ENCODE peak calls at places on chromosomes 1 and 21, in seven cellular contexts. H is adrenal gland; X is breast epithelium; I is neuronal stem cell; R is colonic mucosa; A is hepatocyte; E is CD8-positive, alpha-beta T cell. J is an unnamed sample.

GRCh38 chr21:24456358-24456757 is 1150.9 kb downstream of the MRPL39 start:
- DNase-seq in H (no peak), X (no peak), I (no peak), R (no peak), A (no peak), E (no peak), J (no peak)

GRCh38 chr1:203316626-203317093 is 11.3 kb downstream of the BTG2 start:
- DNase-seq in H (no peak), X (peak; percentile 62), I (no peak), R (peak; percentile 85), A (peak; percentile 81), E (no peak), J (peak; percentile 94)

GRCh38 chr1:13761883-13762282 is 61.9 kb downstream of the PRDM2 start:
- DNase-seq in H (no peak), X (no peak), I (no peak), R (no peak), A (no peak), E (no peak), J (no peak)

GRCh38 chr1:14027099-14027498 is 327.1 kb downstream of the PRDM2 start:
- DNase-seq in H (no peak), X (no peak), I (peak; percentile 8), R (no peak), A (no peak), E (no peak), J (no peak)

GRCh38 chr1:41670558-41670957 is 186.1 kb upstream of the EDN2 start:
- DNase-seq in H (no peak), X (no peak), I (no peak), R (no peak), A (no peak), E (no peak), J (no peak)

GRCh38 chr1:119004129-119004527 is 16.0 kb upstream of the TBX15 start:
- DNase-seq in H (no peak), X (no peak), I (no peak), R (no peak), A (no peak), E (no peak), J (no peak)

GRCh38 chr21:36706951-36707762 is 8.2 kb downstream of the SIM2 start:
- DNase-seq in H (no peak), X (no peak), I (peak; percentile 64), R (peak; percentile 17), A (no peak), E (no peak), J (no peak)

GRCh38 chr1:92877792-92878191 is 46.0 kb downstream of the RPL5 start:
- DNase-seq in H (no peak), X (no peak), I (no peak), R (no peak), A (no peak), E (no peak), J (no peak)

GRCh38 chr1:37096523-37096922 is 62.2 kb upstream of the GRIK3 start:
- DNase-seq in H (no peak), X (no peak), I (no peak), R (no peak), A (no peak), E (no peak), J (peak; percentile 2)

GRCh38 chr1:6447818-6448748 is 17.9 kb downstream of the TNFRSF25 start:
- DNase-seq in H (no peak), X (no peak), I (no peak), R (peak; percentile 71), A (peak; percentile 69), E (peak; percentile 52), J (no peak)

GRCh38 chr1:33902486-33903209 is 38.8 kb downstream of the HMGB4 start:
- DNase-seq in H (no peak), X (no peak), I (no peak), R (no peak), A (no peak), E (no peak), J (no peak)

GRCh38 chr1:36576677-36577076 is 94.0 kb upstream of the CSF3R start:
- DNase-seq in H (no peak), X (no peak), I (no peak), R (no peak), A (no peak), E (no peak), J (no peak)

GRCh38 chr1:212457740-212458338 is 25.1 kb downstream of the NENF start:
- DNase-seq in H (peak; percentile 67), X (no peak), I (peak; percentile 64), R (peak; percentile 76), A (peak; percentile 60), E (peak; percentile 54), J (peak; percentile 63)

GRCh38 chr1:222357252-222357651 is 190.7 kb downstream of the HHIPL2 start:
- DNase-seq in H (no peak), X (no peak), I (no peak), R (no peak), A (no peak), E (no peak), J (no peak)

GRCh38 chr1:29639156-29639736 is 402.9 kb downstream of the PTPRU start:
- DNase-seq in H (peak; percentile 9), X (no peak), I (no peak), R (no peak), A (no peak), E (no peak), J (no peak)

GRCh38 chr1:22048351-22049192 is 3.9 kb upstream of the CDC42 start:
- DNase-seq in H (peak; percentile 56), X (no peak), I (no peak), R (no peak), A (no peak), E (no peak), J (no peak)

GRCh38 chr1:214514032-214514818 is 37.2 kb downstream of the PTPN14 start:
- DNase-seq in H (no peak), X (no peak), I (no peak), R (no peak), A (no peak), E (no peak), J (no peak)

GRCh38 chr1:26493267-26493666 is 21.0 kb downstream of the HMGN2 start:
- DNase-seq in H (no peak), X (no peak), I (no peak), R (no peak), A (no peak), E (no peak), J (no peak)

GRCh38 chr1:2137257-2138121 is 57.1 kb downstream of the FAAP20 start:
- DNase-seq in H (no peak), X (no peak), I (no peak), R (peak; percentile 84), A (peak; percentile 72), E (no peak), J (peak; percentile 97)

GRCh38 chr1:2135425-2135824 is 59.1 kb downstream of the FAAP20 start:
- DNase-seq in H (peak; percentile 89), X (peak; percentile 87), I (peak; percentile 35), R (no peak), A (peak; percentile 95), E (no peak), J (peak; percentile 63)

GRCh38 chr1:2136386-2136821 is 58.2 kb downstream of the FAAP20 start:
- DNase-seq in H (no peak), X (no peak), I (no peak), R (no peak), A (no peak), E (no peak), J (peak; percentile 27)

GRCh38 chr1:2135866-2136265 is 58.7 kb downstream of the FAAP20 start:
- DNase-seq in H (no peak), X (no peak), I (no peak), R (no peak), A (peak; percentile 45), E (no peak), J (peak; percentile 37)

DNA sequence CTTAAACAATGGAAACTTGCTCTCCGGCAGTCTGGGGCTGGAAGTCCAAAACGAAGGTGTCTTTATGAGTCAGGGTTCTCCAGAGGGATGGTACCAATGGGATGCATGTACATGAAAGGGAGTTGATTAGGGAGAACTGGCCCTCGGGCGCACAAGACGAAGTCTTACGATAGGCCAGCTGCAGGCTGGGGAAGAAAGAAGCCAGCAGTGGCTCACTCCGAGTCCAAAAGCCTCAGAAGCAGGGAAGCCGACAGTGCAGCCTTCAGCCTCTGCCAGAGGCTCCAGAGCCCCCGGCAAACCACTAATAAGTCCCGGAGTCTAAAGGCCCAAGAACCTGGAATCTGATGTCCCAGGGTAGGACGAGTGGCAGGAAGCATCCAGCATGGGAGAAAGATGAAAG is 57.7 kb downstream of the FAAP20 start:
- DNase-seq in H (no peak), X (no peak), I (no peak), R (no peak), A (no peak), E (no peak), J (peak; percentile 45)
- H3K4me1 ChIP-seq in H (peaks cover 6% of the 10 kb centered on the region), X (no peaks in the 10 kb centered on the region), I (peaks cover 31% of the 10 kb centered on the region), R (peaks cover 13% of the 10 kb centered on the region), A (peaks cover 58% of the 10 kb centered on the region), E (peaks cover 20% of the 10 kb centered on the region), J (no peaks in the 10 kb centered on the region)

GRCh38 chr1:207827488-207827830 is 75.6 kb downstream of the CD46 start:
- DNase-seq in H (no peak), X (no peak), I (no peak), R (no peak), A (no peak), E (no peak), J (no peak)
- H3K4me1 ChIP-seq in H (peaks cover 63% of the 10 kb centered on the region), X (peaks cover 17% of the 10 kb centered on the region), I (peaks cover 4% of the 10 kb centered on the region), R (peaks cover 31% of the 10 kb centered on the region), A (peaks cover 44% of the 10 kb centered on the region), E (peaks cover 74% of the 10 kb centered on the region), J (peaks cover 10% of the 10 kb centered on the region)

DNA sequence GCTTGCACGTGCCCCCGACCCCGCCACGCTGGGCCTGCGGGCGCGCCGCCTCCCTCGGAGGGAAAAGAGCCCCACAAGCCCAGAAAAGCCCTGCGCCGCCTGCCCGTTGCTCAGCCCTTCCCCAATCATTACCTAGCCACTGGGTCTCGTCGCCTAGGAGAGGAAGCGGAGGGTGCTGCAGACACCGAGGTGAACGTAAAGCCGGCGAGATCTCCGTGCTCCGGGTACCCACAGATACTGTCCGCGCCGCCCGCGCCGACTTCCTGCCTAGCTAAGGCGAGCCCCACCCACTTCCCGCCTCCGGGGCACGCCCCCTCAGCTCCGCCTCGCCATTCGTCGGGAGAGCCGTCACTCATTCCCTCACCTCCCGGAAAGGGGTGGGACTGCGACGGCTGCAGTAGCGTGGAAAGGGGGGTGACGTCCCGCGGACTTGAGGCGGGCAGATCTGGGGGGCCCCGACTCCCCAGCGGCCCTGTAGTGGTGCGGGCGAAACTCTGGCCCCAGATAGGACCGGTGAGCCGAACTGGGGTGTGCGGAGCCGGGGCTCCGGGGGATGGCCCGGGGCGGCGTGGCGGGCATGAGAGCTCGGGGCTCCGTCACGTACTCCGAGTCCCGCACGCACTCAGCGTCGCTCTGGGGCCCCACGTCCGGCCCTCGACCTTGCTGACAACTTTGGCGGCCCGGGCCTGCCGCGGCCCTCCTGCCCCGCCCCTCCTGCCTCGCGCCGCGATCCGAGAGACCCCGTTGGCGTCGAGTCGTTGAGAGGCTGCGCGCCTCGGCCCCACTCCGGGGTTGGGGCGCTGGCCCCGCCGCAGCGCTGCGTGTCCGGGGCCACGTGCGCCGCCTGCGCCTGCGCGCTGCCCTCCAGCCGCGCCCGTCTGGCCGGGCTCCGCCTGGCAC is at the start of gene ENO1:
- DNase-seq in H (peak; percentile 99), X (peak; percentile 98), I (peak; percentile 96), R (peak; percentile 100), A (peak; percentile 98), E (peak; percentile 99), J (peak; percentile 97)
- H3K4me1 ChIP-seq in H (peaks cover 40% of the 10 kb centered on the region), X (no peaks in the 10 kb centered on the region), I (peaks cover 32% of the 10 kb centered on the region), R (peaks cover 18% of the 10 kb centered on the region), A (peaks cover 47% of the 10 kb centered on the region), E (peaks cover 43% of the 10 kb centered on the region), J (peaks cover 18% of the 10 kb centered on the region)

GRCh38 chr1:174968750-174969244 is 30.9 kb upstream of the CACYBP start:
- DNase-seq in H (no peak), X (no peak), I (no peak), R (no peak), A (no peak), E (peak; percentile 27), J (peak; percentile 62)
- H3K4me1 ChIP-seq in H (peaks cover 26% of the 10 kb centered on the region), X (peaks cover 2% of the 10 kb centered on the region), I (peaks cover 2% of the 10 kb centered on the region), R (peaks cover 12% of the 10 kb centered on the region), A (peaks cover 43% of the 10 kb centered on the region), E (peaks cover 73% of the 10 kb centered on the region), J (peaks cover 9% of the 10 kb centered on the region)